ENCODE peak calls at places on chromosomes 11 and 22, in eight cellular contexts. One of them, this sample, is unnamed. For H3K27me3, the result is how much of the 10 kb centered on the place peaks cover.

GRCh38 chr11:2136209-2136951 is 2.8 kb downstream of the IGF2 start:
- DNase-seq in fibroblast of lung: no peak
- DNase-seq in aorta: no peak
- DNase-seq in lung: no peak
- DNase-seq in neural progenitor cell: no peak
- DNase-seq in right lobe of liver: peak
- DNase-seq in tibial nerve: no peak
- DNase-seq in cardiac muscle cell: no peak
- DNase-seq in this sample: peak

GRCh38 chr22:31586137-31586920 is 75.7 kb downstream of the PISD start:
- DNase-seq in fibroblast of lung: peak
- DNase-seq in aorta: no peak
- DNase-seq in lung: no peak
- DNase-seq in neural progenitor cell: no peak
- DNase-seq in right lobe of liver: no peak
- DNase-seq in tibial nerve: no peak
- DNase-seq in cardiac muscle cell: peak
- DNase-seq in this sample: no peak

GRCh38 chr11:8934735-8935478 is 2.2 kb upstream of the C11orf16 start:
- DNase-seq in fibroblast of lung: peak
- DNase-seq in aorta: no peak
- DNase-seq in lung: no peak
- DNase-seq in neural progenitor cell: no peak
- DNase-seq in right lobe of liver: no peak
- DNase-seq in tibial nerve: no peak
- DNase-seq in cardiac muscle cell: peak
- DNase-seq in this sample: no peak

GRCh38 chr11:72812604-72812967 is 1.6 kb upstream of the ATG16L2 start:
- DNase-seq in fibroblast of lung: peak
- DNase-seq in aorta: peak
- DNase-seq in lung: no peak
- DNase-seq in neural progenitor cell: no peak
- DNase-seq in right lobe of liver: peak
- DNase-seq in tibial nerve: no peak
- DNase-seq in cardiac muscle cell: no peak
- DNase-seq in this sample: no peak

GRCh38 chr11:65661599-65662246 is 993 bp downstream of the RELA start:
- DNase-seq in fibroblast of lung: no peak
- DNase-seq in aorta: no peak
- DNase-seq in lung: no peak
- DNase-seq in neural progenitor cell: no peak
- DNase-seq in right lobe of liver: no peak
- DNase-seq in tibial nerve: no peak
- DNase-seq in cardiac muscle cell: no peak
- DNase-seq in this sample: peak

GRCh38 chr11:75536786-75537629 is 11.3 kb upstream of the GDPD5 start:
- DNase-seq in fibroblast of lung: no peak
- DNase-seq in aorta: no peak
- DNase-seq in lung: no peak
- DNase-seq in neural progenitor cell: no peak
- DNase-seq in right lobe of liver: no peak
- DNase-seq in tibial nerve: no peak
- DNase-seq in cardiac muscle cell: no peak
- DNase-seq in this sample: no peak

GRCh38 chr11:58576792-58577440 is 1.3 kb upstream of the LPXN start:
- DNase-seq in fibroblast of lung: peak
- DNase-seq in aorta: no peak
- DNase-seq in lung: no peak
- DNase-seq in neural progenitor cell: no peak
- DNase-seq in right lobe of liver: no peak
- DNase-seq in tibial nerve: no peak
- DNase-seq in cardiac muscle cell: peak
- DNase-seq in this sample: no peak

GRCh38 chr11:128610765-128611617 is 23.6 kb upstream of the ETS1 start:
- DNase-seq in fibroblast of lung: no peak
- DNase-seq in aorta: no peak
- DNase-seq in lung: no peak
- DNase-seq in neural progenitor cell: no peak
- DNase-seq in right lobe of liver: no peak
- DNase-seq in tibial nerve: no peak
- DNase-seq in cardiac muscle cell: no peak
- DNase-seq in this sample: no peak

DNA sequence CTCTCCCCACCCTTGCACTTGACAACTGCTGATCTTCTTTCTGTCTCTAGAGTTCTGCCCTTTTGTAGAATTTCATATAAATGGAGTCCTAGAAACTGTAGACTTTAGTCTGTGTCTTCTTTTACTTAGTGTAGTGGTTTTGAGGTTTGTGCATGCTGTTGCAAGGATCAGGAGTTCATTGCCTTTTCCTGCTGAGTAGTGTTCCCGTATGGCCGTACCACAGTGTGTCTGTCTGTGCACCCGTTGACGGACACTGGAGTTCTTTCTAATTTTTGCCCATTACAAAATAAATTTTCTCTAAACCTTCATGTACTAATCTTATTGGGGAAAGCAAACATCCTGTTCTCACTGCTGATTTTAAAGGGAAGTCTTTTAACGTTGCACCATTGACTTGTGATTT is 138.1 kb downstream of the TBC1D22A start:
- DNase-seq in fibroblast of lung: no peak
- DNase-seq in aorta: no peak
- DNase-seq in lung: no peak
- DNase-seq in neural progenitor cell: no peak
- DNase-seq in right lobe of liver: no peak
- DNase-seq in tibial nerve: no peak
- DNase-seq in cardiac muscle cell: no peak
- DNase-seq in this sample: no peak
- H3K27ac ChIP-seq in fibroblast of lung: no peak
- H3K27ac ChIP-seq in aorta: no peak
- H3K27ac ChIP-seq in lung: no peak
- H3K27ac ChIP-seq in neural progenitor cell: no peak
- H3K27ac ChIP-seq in right lobe of liver: no peak
- H3K27ac ChIP-seq in tibial nerve: no peak
- H3K27ac ChIP-seq in cardiac muscle cell: no peak
- H3K27ac ChIP-seq in this sample: no peak

GRCh38 chr11:131802416-131802815 is 432.0 kb downstream of the NTM start:
- DNase-seq in fibroblast of lung: no peak
- DNase-seq in aorta: no peak
- DNase-seq in lung: no peak
- DNase-seq in neural progenitor cell: no peak
- DNase-seq in right lobe of liver: no peak
- DNase-seq in tibial nerve: no peak
- DNase-seq in cardiac muscle cell: no peak
- DNase-seq in this sample: no peak
- H3K27me3 ChIP-seq in fibroblast of lung: under half
- H3K27me3 ChIP-seq in aorta: under half
- H3K27me3 ChIP-seq in lung: under half
- H3K27me3 ChIP-seq in neural progenitor cell: under half
- H3K27me3 ChIP-seq in right lobe of liver: under half
- H3K27me3 ChIP-seq in tibial nerve: under half
- H3K27me3 ChIP-seq in cardiac muscle cell: under half
- H3K27me3 ChIP-seq in this sample: under half

GRCh38 chr11:12008790-12009616 is 577 bp upstream of the DKK3 start:
- DNase-seq in fibroblast of lung: peak
- DNase-seq in aorta: peak
- DNase-seq in lung: no peak
- DNase-seq in neural progenitor cell: peak
- DNase-seq in right lobe of liver: no peak
- DNase-seq in tibial nerve: no peak
- DNase-seq in cardiac muscle cell: peak
- DNase-seq in this sample: peak

GRCh38 chr11:12005476-12005875 is 3.0 kb downstream of the DKK3 start:
- DNase-seq in fibroblast of lung: peak
- DNase-seq in aorta: no peak
- DNase-seq in lung: no peak
- DNase-seq in neural progenitor cell: no peak
- DNase-seq in right lobe of liver: no peak
- DNase-seq in tibial nerve: no peak
- DNase-seq in cardiac muscle cell: peak
- DNase-seq in this sample: no peak

GRCh38 chr11:12007769-12008737 is at the start of gene DKK3:
- DNase-seq in fibroblast of lung: peak
- DNase-seq in aorta: peak
- DNase-seq in lung: no peak
- DNase-seq in neural progenitor cell: peak
- DNase-seq in right lobe of liver: no peak
- DNase-seq in tibial nerve: no peak
- DNase-seq in cardiac muscle cell: no peak
- DNase-seq in this sample: peak

GRCh38 chr11:12006552-12007229 is 1.7 kb downstream of the DKK3 start:
- DNase-seq in fibroblast of lung: no peak
- DNase-seq in aorta: no peak
- DNase-seq in lung: no peak
- DNase-seq in neural progenitor cell: no peak
- DNase-seq in right lobe of liver: no peak
- DNase-seq in tibial nerve: no peak
- DNase-seq in cardiac muscle cell: no peak
- DNase-seq in this sample: no peak

GRCh38 chr11:12007230-12007593 is 1.2 kb downstream of the DKK3 start:
- DNase-seq in fibroblast of lung: no peak
- DNase-seq in aorta: no peak
- DNase-seq in lung: no peak
- DNase-seq in neural progenitor cell: peak
- DNase-seq in right lobe of liver: no peak
- DNase-seq in tibial nerve: no peak
- DNase-seq in cardiac muscle cell: no peak
- DNase-seq in this sample: no peak
- H3K27ac ChIP-seq in fibroblast of lung: peak
- H3K27ac ChIP-seq in aorta: no peak
- H3K27ac ChIP-seq in lung: no peak
- H3K27ac ChIP-seq in neural progenitor cell: no peak
- H3K27ac ChIP-seq in right lobe of liver: no peak
- H3K27ac ChIP-seq in tibial nerve: peak
- H3K27ac ChIP-seq in cardiac muscle cell: no peak
- H3K27ac ChIP-seq in this sample: no peak

DNA sequence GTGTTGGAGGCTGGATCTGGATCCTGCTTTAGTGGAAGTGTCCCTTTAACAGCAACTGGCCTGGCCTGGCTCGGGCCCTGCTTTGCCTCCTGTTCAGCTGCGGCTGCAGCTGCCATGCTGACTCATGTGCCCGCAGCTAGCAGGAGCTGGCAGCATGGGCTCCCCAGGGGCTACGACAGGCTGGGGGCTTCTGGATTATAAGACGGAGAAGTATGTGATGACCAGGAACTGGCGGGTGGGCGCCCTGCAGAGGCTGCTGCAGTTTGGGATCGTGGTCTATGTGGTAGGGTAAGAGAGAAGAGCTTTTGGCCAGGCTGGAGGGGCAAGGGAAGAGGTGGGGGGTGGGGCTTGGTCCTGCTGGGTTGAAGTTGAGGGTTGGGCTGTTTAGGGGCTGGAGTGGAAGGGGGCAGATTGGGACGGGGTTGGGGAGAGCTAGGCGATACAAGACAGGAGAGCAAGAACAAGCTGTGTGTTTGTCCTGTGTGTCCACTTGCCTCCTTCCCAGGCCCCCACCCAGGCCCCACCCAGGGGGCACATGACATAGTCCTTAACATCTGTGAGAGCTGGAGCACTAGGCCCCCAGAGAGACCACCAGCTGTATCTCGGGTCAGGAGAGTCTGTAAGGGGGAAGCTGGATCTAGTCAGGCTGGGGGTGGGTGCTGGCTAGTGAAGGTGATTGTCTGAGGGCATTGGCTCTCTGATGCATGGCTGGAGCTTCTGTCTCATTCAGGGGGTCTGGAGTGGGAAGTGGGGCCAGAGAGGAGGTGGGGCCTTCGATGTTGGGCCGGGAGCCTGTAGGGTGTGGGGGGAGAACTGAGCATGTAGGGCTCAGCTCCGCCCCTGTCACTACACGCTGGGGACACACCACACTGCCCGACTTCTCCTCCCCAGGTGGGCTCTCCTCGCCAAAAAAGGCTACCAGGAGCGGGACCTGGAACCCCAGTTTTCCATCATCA is at the start of gene P2RX6:
- DNase-seq in fibroblast of lung: no peak
- DNase-seq in aorta: no peak
- DNase-seq in lung: no peak
- DNase-seq in neural progenitor cell: no peak
- DNase-seq in right lobe of liver: no peak
- DNase-seq in tibial nerve: no peak
- DNase-seq in cardiac muscle cell: no peak
- DNase-seq in this sample: peak
- H3K27me3 ChIP-seq in fibroblast of lung: under half
- H3K27me3 ChIP-seq in aorta: under half
- H3K27me3 ChIP-seq in lung: under half
- H3K27me3 ChIP-seq in neural progenitor cell: under half
- H3K27me3 ChIP-seq in right lobe of liver: under half
- H3K27me3 ChIP-seq in tibial nerve: under half
- H3K27me3 ChIP-seq in cardiac muscle cell: under half
- H3K27me3 ChIP-seq in this sample: under half

DNA sequence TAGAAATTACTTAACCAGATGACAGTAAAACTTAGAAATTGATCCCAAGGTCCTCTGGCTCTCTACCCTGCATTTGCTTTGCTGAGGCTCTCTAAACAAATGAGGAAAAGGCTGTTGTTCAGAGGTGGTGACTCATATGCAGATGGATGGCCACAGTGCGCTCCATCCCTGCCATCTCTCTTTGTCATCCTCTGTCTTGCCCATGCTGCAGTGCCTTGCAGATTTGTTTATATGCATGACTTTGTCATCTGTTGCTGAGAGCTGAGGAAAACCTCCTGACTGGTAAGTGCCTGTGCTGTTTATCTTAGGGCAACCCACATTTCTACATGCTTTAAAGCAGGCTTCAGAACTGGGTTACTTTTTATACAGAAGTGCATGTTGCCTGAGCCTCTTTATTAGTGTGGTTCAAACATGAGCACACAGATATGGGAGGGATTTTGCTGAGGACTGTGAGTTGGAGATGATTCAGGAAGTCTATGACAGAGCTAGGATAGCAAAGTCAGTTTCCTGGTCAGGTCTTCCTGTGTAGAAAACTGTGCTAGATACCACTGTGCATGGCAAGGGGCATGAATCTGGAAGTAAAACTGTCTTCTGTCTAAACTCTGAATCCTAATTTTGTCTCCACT is 57.4 kb downstream of the JAM3 start:
- DNase-seq in fibroblast of lung: peak
- DNase-seq in aorta: no peak
- DNase-seq in lung: no peak
- DNase-seq in neural progenitor cell: no peak
- DNase-seq in right lobe of liver: no peak
- DNase-seq in tibial nerve: no peak
- DNase-seq in cardiac muscle cell: peak
- DNase-seq in this sample: no peak
- H3K27ac ChIP-seq in fibroblast of lung: peak
- H3K27ac ChIP-seq in aorta: peak
- H3K27ac ChIP-seq in lung: peak
- H3K27ac ChIP-seq in neural progenitor cell: no peak
- H3K27ac ChIP-seq in right lobe of liver: no peak
- H3K27ac ChIP-seq in tibial nerve: peak
- H3K27ac ChIP-seq in cardiac muscle cell: no peak
- H3K27ac ChIP-seq in this sample: no peak

This sample was measured in ovary.